ENCODE peak calls at places on chromosomes 1 and 21, in five cellular contexts. One of them, this sample, is unnamed.

GRCh38 chr1:55554611-55555010 is 339.4 kb upstream of the USP24 start:
- DNase-seq in retinal pigment epithelial cell: no peak
- DNase-seq in neural crest cell: no peak
- DNase-seq in uterus: no peak
- DNase-seq in HFF-Myc: no peak
- DNase-seq in this sample: no peak

GRCh38 chr1:211825990-211826389 is 4.6 kb downstream of the LPGAT1 start:
- DNase-seq in retinal pigment epithelial cell: no peak
- DNase-seq in neural crest cell: no peak
- DNase-seq in uterus: no peak
- DNase-seq in HFF-Myc: no peak
- DNase-seq in this sample: no peak

GRCh38 chr1:13949571-13949970 is 249.6 kb downstream of the PRDM2 start:
- DNase-seq in retinal pigment epithelial cell: no peak
- DNase-seq in neural crest cell: no peak
- DNase-seq in uterus: no peak
- DNase-seq in HFF-Myc: no peak
- DNase-seq in this sample: no peak

GRCh38 chr1:7922301-7922700 is 18.3 kb downstream of the TNFRSF9 start:
- DNase-seq in retinal pigment epithelial cell: no peak
- DNase-seq in neural crest cell: no peak
- DNase-seq in uterus: no peak
- DNase-seq in HFF-Myc: no peak
- DNase-seq in this sample: no peak

GRCh38 chr1:239719642-239720258 is 333.4 kb downstream of the CHRM3 start:
- DNase-seq in retinal pigment epithelial cell: no peak
- DNase-seq in neural crest cell: no peak
- DNase-seq in uterus: no peak
- DNase-seq in HFF-Myc: no peak
- DNase-seq in this sample: no peak

GRCh38 chr1:24594328-24594598 is 38.4 kb downstream of the NCMAP start:
- DNase-seq in retinal pigment epithelial cell: no peak
- DNase-seq in neural crest cell: no peak
- DNase-seq in uterus: no peak
- DNase-seq in HFF-Myc: no peak
- DNase-seq in this sample: no peak

GRCh38 chr1:25037174-25038074 is 107.3 kb upstream of the RUNX3 start:
- DNase-seq in retinal pigment epithelial cell: no peak
- DNase-seq in neural crest cell: peak; percentile 47
- DNase-seq in uterus: no peak
- DNase-seq in HFF-Myc: no peak
- DNase-seq in this sample: no peak

GRCh38 chr1:208183977-208184901 is 59.9 kb downstream of the PLXNA2 start:
- DNase-seq in retinal pigment epithelial cell: no peak
- DNase-seq in neural crest cell: no peak
- DNase-seq in uterus: peak; percentile 59
- DNase-seq in HFF-Myc: no peak
- DNase-seq in this sample: peak; percentile 87

GRCh38 chr1:215052256-215052655 is 30.3 kb upstream of the KCNK2 start:
- DNase-seq in retinal pigment epithelial cell: no peak
- DNase-seq in neural crest cell: no peak
- DNase-seq in uterus: no peak
- DNase-seq in HFF-Myc: no peak
- DNase-seq in this sample: no peak

GRCh38 chr1:166822385-166822784 is 16.9 kb upstream of the POGK start:
- DNase-seq in retinal pigment epithelial cell: no peak
- DNase-seq in neural crest cell: no peak
- DNase-seq in uterus: no peak
- DNase-seq in HFF-Myc: no peak
- DNase-seq in this sample: no peak

GRCh38 chr1:89179343-89179742 is 3.5 kb upstream of the GBP7 start:
- DNase-seq in retinal pigment epithelial cell: no peak
- DNase-seq in neural crest cell: no peak
- DNase-seq in uterus: no peak
- DNase-seq in HFF-Myc: no peak
- DNase-seq in this sample: no peak

GRCh38 chr1:42137766-42138165 is 15.4 kb upstream of the GUCA2B start:
- DNase-seq in retinal pigment epithelial cell: no peak
- DNase-seq in neural crest cell: no peak
- DNase-seq in uterus: no peak
- DNase-seq in HFF-Myc: no peak
- DNase-seq in this sample: peak; percentile 28

GRCh38 chr1:171712341-171712740 is 29.5 kb downstream of the VAMP4 start:
- DNase-seq in retinal pigment epithelial cell: no peak
- DNase-seq in neural crest cell: no peak
- DNase-seq in uterus: no peak
- DNase-seq in HFF-Myc: no peak
- DNase-seq in this sample: no peak

GRCh38 chr1:41282679-41283317 is 40.7 kb upstream of the SCMH1 start:
- DNase-seq in retinal pigment epithelial cell: no peak
- DNase-seq in neural crest cell: peak; percentile 50
- DNase-seq in uterus: peak; percentile 31
- DNase-seq in HFF-Myc: no peak
- DNase-seq in this sample: no peak

GRCh38 chr1:108597041-108597440 is 37.1 kb downstream of the EEIG2 start:
- DNase-seq in retinal pigment epithelial cell: no peak
- DNase-seq in neural crest cell: no peak
- DNase-seq in uterus: no peak
- DNase-seq in HFF-Myc: no peak
- DNase-seq in this sample: no peak

GRCh38 chr21:43031121-43031624 is 44.5 kb downstream of the CBS start:
- DNase-seq in retinal pigment epithelial cell: no peak
- DNase-seq in neural crest cell: no peak
- DNase-seq in uterus: no peak
- DNase-seq in HFF-Myc: no peak
- DNase-seq in this sample: no peak

GRCh38 chr1:209809601-209810000 is 3.7 kb upstream of the IRF6 start:
- DNase-seq in retinal pigment epithelial cell: no peak
- DNase-seq in neural crest cell: no peak
- DNase-seq in uterus: no peak
- DNase-seq in HFF-Myc: no peak
- DNase-seq in this sample: no peak

GRCh38 chr1:113758631-113759340 is 500 bp downstream of the PHTF1 start:
- DNase-seq in retinal pigment epithelial cell: no peak
- DNase-seq in neural crest cell: peak; percentile 85
- DNase-seq in uterus: peak; percentile 63
- DNase-seq in HFF-Myc: no peak
- DNase-seq in this sample: no peak

GRCh38 chr1:207873055-207873890 is 37.7 kb downstream of the CD34 start:
- DNase-seq in retinal pigment epithelial cell: no peak
- DNase-seq in neural crest cell: no peak
- DNase-seq in uterus: no peak
- DNase-seq in HFF-Myc: no peak
- DNase-seq in this sample: no peak

DNA sequence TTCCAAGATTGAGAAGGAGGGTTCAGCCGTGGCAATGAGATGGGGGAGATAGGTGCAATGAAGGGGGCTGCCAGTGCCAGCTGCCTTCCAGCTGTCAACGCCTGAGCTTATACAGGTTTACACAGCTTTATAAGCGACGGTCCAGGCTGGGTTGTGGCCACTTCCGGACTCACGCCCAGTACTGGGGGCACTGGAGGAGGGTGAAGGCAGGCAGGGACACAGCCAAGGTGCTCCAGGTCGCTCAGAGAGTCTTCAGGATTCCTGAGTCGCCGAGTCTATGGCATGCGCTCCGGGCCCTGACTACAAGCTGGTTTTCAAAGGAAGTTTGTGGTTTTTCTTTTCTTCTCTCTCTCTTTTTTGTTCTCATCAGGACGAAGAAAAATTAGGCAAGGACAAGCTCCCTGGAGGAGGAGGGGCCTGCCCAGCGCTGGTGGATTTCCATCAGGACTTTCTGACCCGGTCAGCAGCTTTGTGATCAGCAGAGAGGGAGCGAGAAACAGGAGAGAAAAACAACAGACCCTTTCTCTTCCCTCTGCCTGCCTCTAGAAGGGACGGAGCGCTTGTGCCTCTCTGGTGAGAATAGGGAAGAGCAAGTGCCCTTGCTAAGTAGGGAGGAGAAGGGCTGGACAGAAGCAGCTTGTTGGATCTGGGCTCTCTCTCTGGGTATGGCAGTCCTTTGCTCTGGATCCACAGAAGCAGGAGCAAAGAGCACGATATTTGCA is at the start of gene MINDY1:
- DNase-seq in retinal pigment epithelial cell: peak; percentile 72
- DNase-seq in neural crest cell: peak; percentile 59
- DNase-seq in uterus: peak; percentile 68
- DNase-seq in HFF-Myc: peak; percentile 57
- DNase-seq in this sample: peak; percentile 67
- TF ChIP-seq CTCF in retinal pigment epithelial cell: peak; percentile 72
- TF ChIP-seq CTCF in neural crest cell: peak; percentile 58
- TF ChIP-seq CTCF in uterus: peak; percentile 36
- TF ChIP-seq CTCF in HFF-Myc: peak; percentile 39
- TF ChIP-seq CTCF in this sample: peak; percentile 64

DNA sequence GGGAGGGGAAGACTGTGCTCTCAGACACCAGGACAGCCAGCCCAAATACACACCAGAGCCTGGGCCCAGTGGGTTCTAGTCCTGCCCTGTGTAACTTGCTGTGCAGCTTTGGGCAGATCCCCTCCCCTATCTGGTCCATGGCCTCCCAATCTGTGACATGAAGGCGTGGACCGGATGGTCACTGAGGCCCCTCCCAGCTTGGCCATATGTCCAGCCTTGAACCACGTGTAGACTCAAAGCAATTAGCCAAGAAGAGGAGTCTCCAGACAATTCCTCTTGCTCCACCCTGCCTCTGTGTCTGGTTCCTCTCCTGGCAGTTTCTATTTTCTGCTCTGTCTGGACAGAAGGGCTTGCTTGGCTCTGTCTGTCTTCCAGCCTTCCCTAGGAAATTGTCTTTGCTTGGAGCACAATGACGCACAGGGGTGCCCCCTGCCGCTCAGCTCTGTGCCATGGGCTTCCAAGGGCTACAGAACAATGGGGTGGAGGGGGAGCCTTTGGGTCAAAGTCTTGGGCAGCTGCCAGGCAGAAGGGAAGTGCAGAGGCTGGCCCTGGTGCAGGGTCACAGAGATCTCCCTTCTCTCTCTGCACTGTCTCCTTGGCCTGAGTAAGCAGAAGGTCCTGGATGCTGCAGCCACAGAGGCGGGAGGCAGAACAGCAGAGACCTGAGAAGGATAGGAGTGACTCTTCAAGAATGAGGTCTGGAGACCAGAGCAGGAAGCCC is 66.1 kb downstream of the TENT5C start:
- DNase-seq in retinal pigment epithelial cell: no peak
- DNase-seq in neural crest cell: no peak
- DNase-seq in uterus: peak; percentile 66
- DNase-seq in HFF-Myc: no peak
- DNase-seq in this sample: no peak
- TF ChIP-seq CTCF in retinal pigment epithelial cell: peak; percentile 56
- TF ChIP-seq CTCF in neural crest cell: no peak
- TF ChIP-seq CTCF in uterus: no peak
- TF ChIP-seq CTCF in HFF-Myc: no peak
- TF ChIP-seq CTCF in this sample: no peak

DNA sequence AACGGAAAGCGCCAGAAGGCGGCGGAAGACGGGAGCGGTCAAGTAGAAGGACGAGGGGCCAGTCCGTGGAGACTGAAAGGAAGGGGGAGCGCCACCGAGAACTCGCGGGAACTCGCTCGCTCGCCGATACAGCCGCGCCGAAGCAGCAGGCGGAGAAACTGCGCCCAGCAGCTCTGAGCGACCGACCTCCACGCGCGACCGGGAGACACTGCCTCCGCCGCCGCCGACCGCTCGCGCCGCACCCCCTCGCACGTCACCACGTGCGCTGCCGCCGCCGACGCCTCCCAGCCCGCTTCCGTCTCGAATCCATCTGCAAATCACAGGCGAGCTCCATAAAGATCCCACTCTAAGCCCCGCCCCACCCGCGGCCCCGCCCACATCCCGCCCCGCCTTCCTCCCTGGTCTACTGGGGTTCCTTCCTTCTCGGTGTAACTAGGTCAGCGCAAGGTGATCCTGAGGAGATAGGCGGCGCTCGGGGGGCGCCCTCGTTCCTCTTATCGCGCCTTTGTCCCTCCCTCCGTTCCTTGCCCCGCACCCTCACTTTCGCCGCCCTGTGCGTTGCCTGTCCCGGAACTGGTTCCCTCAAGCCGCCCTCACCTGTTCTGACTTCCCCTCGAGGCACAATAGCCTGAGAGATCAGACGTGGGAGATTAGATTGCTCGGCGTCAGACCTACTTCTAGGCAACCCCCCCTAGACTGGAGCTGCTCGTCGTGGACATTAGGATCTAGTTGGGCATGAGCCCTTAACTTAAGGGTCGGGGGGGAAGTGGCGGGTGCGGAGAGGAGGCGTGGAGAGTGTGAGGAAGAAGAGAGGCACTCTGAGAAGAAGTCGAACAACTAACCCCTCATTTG is at the start of gene IVNS1ABP:
- DNase-seq in retinal pigment epithelial cell: peak; percentile 76
- DNase-seq in neural crest cell: peak; percentile 79
- DNase-seq in uterus: peak; percentile 93
- DNase-seq in HFF-Myc: peak; percentile 70
- DNase-seq in this sample: peak; percentile 72
- TF ChIP-seq CTCF in retinal pigment epithelial cell: peak; percentile 30
- TF ChIP-seq CTCF in neural crest cell: peak; percentile 32
- TF ChIP-seq CTCF in uterus: peak; percentile 24
- TF ChIP-seq CTCF in HFF-Myc: no peak
- TF ChIP-seq CTCF in this sample: peak; percentile 11

GRCh38 chr1:200290010-200290685 is 119.7 kb downstream of the ZNF281 start:
- DNase-seq in retinal pigment epithelial cell: no peak
- DNase-seq in neural crest cell: no peak
- DNase-seq in uterus: no peak
- DNase-seq in HFF-Myc: no peak
- DNase-seq in this sample: no peak
- TF ChIP-seq CTCF in retinal pigment epithelial cell: peak; percentile 20
- TF ChIP-seq CTCF in neural crest cell: peak; percentile 25
- TF ChIP-seq CTCF in uterus: no peak
- TF ChIP-seq CTCF in HFF-Myc: no peak
- TF ChIP-seq CTCF in this sample: no peak

GRCh38 chr1:188986751-188987417 is 1490.8 kb downstream of the BRINP3 start:
- DNase-seq in retinal pigment epithelial cell: no peak
- DNase-seq in neural crest cell: no peak
- DNase-seq in uterus: no peak
- DNase-seq in HFF-Myc: no peak
- DNase-seq in this sample: no peak

DNA sequence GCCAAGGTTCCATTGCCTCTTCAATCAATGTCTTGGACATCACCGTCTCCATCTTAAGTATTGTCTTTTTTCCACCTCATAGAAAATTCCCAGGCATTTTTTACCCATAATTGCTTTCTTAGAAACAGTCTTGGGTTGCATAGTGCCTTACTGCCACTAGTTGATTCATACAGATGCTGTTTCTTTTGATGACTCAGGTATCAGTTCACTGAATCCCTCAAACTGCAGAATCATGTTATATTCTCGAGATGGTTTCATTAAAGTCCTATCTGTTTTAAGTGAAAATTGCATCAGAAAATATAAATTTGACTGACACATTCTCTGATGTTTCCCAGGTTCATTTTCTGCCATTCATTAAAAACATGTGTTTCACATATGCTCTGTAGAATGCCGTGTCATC is 1489.1 kb downstream of the BRINP3 start:
- DNase-seq in retinal pigment epithelial cell: no peak
- DNase-seq in neural crest cell: no peak
- DNase-seq in uterus: no peak
- DNase-seq in HFF-Myc: no peak
- DNase-seq in this sample: no peak
- TF ChIP-seq CTCF in retinal pigment epithelial cell: no peak
- TF ChIP-seq CTCF in neural crest cell: no peak
- TF ChIP-seq CTCF in uterus: no peak
- TF ChIP-seq CTCF in HFF-Myc: no peak
- TF ChIP-seq CTCF in this sample: no peak

GRCh38 chr1:151839457-151840409 is at the start of gene C2CD4D:
- DNase-seq in retinal pigment epithelial cell: peak; percentile 69
- DNase-seq in neural crest cell: peak; percentile 66
- DNase-seq in uterus: no peak
- DNase-seq in HFF-Myc: no peak
- DNase-seq in this sample: no peak
- TF ChIP-seq CTCF in retinal pigment epithelial cell: no peak
- TF ChIP-seq CTCF in neural crest cell: no peak
- TF ChIP-seq CTCF in uterus: no peak
- TF ChIP-seq CTCF in HFF-Myc: no peak
- TF ChIP-seq CTCF in this sample: no peak

This sample was measured in kidney epithelial cell.